ENCODE peak calls at places on chromosomes 13 and 19, in four cellular contexts. One of them, this sample, is unnamed.

GRCh38 chr13:46178821-46179220 is 3.2 kb downstream of the LCP1 start:
- DNase-seq in A673: no peak
- DNase-seq in activated B cell treated with CpG ODN at 0.5 μM for 24 hours: no peak
- DNase-seq in mesothelial cell of epicardium: no peak
- DNase-seq in this sample: no peak

GRCh38 chr19:6233827-6234511 is 45.8 kb downstream of the MLLT1 start:
- DNase-seq in A673: no peak
- DNase-seq in activated B cell treated with CpG ODN at 0.5 μM for 24 hours: no peak
- DNase-seq in mesothelial cell of epicardium: peak
- DNase-seq in this sample: no peak

GRCh38 chr13:45918597-45918996 is 67.0 kb upstream of the SIAH3 start:
- DNase-seq in A673: no peak
- DNase-seq in activated B cell treated with CpG ODN at 0.5 μM for 24 hours: no peak
- DNase-seq in mesothelial cell of epicardium: no peak
- DNase-seq in this sample: no peak

GRCh38 chr13:63501702-63502101 is 2086.1 kb upstream of the PCDH20 start:
- DNase-seq in A673: no peak
- DNase-seq in activated B cell treated with CpG ODN at 0.5 μM for 24 hours: no peak
- DNase-seq in mesothelial cell of epicardium: no peak
- DNase-seq in this sample: no peak

GRCh38 chr19:56639217-56639616 is 3.7 kb upstream of the SMIM17 start:
- DNase-seq in A673: peak
- DNase-seq in activated B cell treated with CpG ODN at 0.5 μM for 24 hours: no peak
- DNase-seq in mesothelial cell of epicardium: no peak
- DNase-seq in this sample: no peak

GRCh38 chr13:110410000-110410399 is 102.9 kb downstream of the COL4A2 start:
- DNase-seq in A673: no peak
- DNase-seq in activated B cell treated with CpG ODN at 0.5 μM for 24 hours: no peak
- DNase-seq in mesothelial cell of epicardium: no peak
- DNase-seq in this sample: no peak

GRCh38 chr19:54684537-54684936 is 21.8 kb downstream of the LILRB4 start:
- DNase-seq in A673: peak
- DNase-seq in activated B cell treated with CpG ODN at 0.5 μM for 24 hours: no peak
- DNase-seq in mesothelial cell of epicardium: no peak
- DNase-seq in this sample: peak

GRCh38 chr19:28136796-28137195 is 1076.2 kb downstream of the UQCRFS1 start:
- DNase-seq in A673: no peak
- DNase-seq in activated B cell treated with CpG ODN at 0.5 μM for 24 hours: no peak
- DNase-seq in mesothelial cell of epicardium: no peak
- DNase-seq in this sample: no peak

GRCh38 chr13:24339937-24340607 is 30.7 kb downstream of the C1QTNF9 start:
- DNase-seq in A673: no peak
- DNase-seq in activated B cell treated with CpG ODN at 0.5 μM for 24 hours: no peak
- DNase-seq in mesothelial cell of epicardium: no peak
- DNase-seq in this sample: no peak